ENCODE peak calls at places on chromosomes 7 and 10, in four cellular contexts. U is AG04450, F is AG10803, Z is fibroblast of pulmonary artery. N is an unnamed sample.
A peak's percentile ranks its signal among the peaks of the same experiment; 100 is the strongest.

GRCh38 chr10:28939352-28940157 is 262.2 kb downstream of the BAMBI start:
- DNase-seq in F (peak; percentile 70), U (no peak), Z (peak; percentile 98), N (peak; percentile 97)

GRCh38 chr10:44382981-44383748 is 1.7 kb downstream of the CXCL12 start:
- DNase-seq in F (no peak), U (no peak), Z (no peak), N (no peak)

GRCh38 chr7:7157177-7157886 is 25.0 kb upstream of the C1GALT1 start:
- DNase-seq in Z (peak; percentile 44), F (peak; percentile 90), U (peak; percentile 8), N (no peak)

GRCh38 chr10:69728335-69728861 is 73.3 kb upstream of the COL13A1 start:
- DNase-seq in Z (peak; percentile 72), U (no peak), F (peak; percentile 26), N (no peak)

GRCh38 chr10:73076361-73077183 is 20.1 kb downstream of the P4HA1 start:
- DNase-seq in Z (peak; percentile 89), U (peak; percentile 62), F (peak; percentile 92), N (no peak)

GRCh38 chr10:119408969-119409371 is 133.5 kb downstream of the RGS10 start:
- DNase-seq in F (no peak), Z (peak; percentile 38), U (no peak), N (no peak)

GRCh38 chr10:47326927-47327330 is 4.7 kb downstream of the GDF2 start:
- DNase-seq in F (no peak), U (no peak), Z (no peak), N (no peak)

GRCh38 chr7:108236681-108237415 is 106.7 kb upstream of the LAMB4 start:
- DNase-seq in U (no peak), Z (no peak), F (no peak), N (no peak)

GRCh38 chr10:112950714-112951348 is 784 bp downstream of the TCF7L2 start:
- DNase-seq in U (no peak), F (no peak), Z (peak; percentile 52), N (no peak)

GRCh38 chr10:31064334-31064733 is 32.7 kb upstream of the ZNF438 start:
- DNase-seq in Z (peak; percentile 57), U (peak; percentile 78), F (peak; percentile 85), N (no peak)

GRCh38 chr7:156206174-156206573 is 393.9 kb upstream of the SHH start:
- DNase-seq in F (no peak), Z (no peak), U (no peak), N (no peak)

GRCh38 chr7:40133561-40134427 is 628 bp downstream of the MPLKIP start:
- DNase-seq in U (no peak), Z (peak; percentile 23), F (peak; percentile 48), N (no peak)

GRCh38 chr10:68082815-68083395 is 7.8 kb upstream of the HERC4 start:
- DNase-seq in Z (peak; percentile 65), U (no peak), F (peak; percentile 53), N (no peak)

GRCh38 chr10:62632071-62632809 is 172.3 kb upstream of the ADO start:
- DNase-seq in Z (no peak), F (no peak), U (no peak), N (no peak)

GRCh38 chr7:47401571-47402570 is 180.0 kb downstream of the TNS3 start:
- DNase-seq in U (no peak), F (no peak), Z (no peak), N (no peak)

GRCh38 chr10:21314234-21314633 is 211.2 kb downstream of the SKIDA1 start:
- DNase-seq in Z (peak; percentile 68), F (peak; percentile 40), U (no peak), N (no peak)

GRCh38 chr7:107711301-107711700 is 32.6 kb upstream of the CBLL1 start:
- DNase-seq in Z (no peak), U (peak; percentile 29), F (peak; percentile 71), N (no peak)

GRCh38 chr7:6478186-6478585 is 30.4 kb upstream of the DAGLB start:
- DNase-seq in Z (no peak), F (no peak), U (no peak), N (no peak)

GRCh38 chr10:34181545-34182300 is 633.4 kb downstream of the PARD3 start:
- DNase-seq in U (peak; percentile 50), F (peak; percentile 76), Z (peak; percentile 62), N (no peak)

GRCh38 chr7:35908305-35909223 is 107.7 kb downstream of the SEPTIN7 start:
- DNase-seq in Z (no peak), U (no peak), F (no peak), N (no peak)

GRCh38 chr7:106775552-106775936 is 89.5 kb upstream of the PIK3CG start:
- DNase-seq in F (peak; percentile 64), Z (peak; percentile 68), U (no peak), N (no peak)

GRCh38 chr7:127252736-127253288 is at the start of gene GRM8:
- DNase-seq in U (no peak), Z (peak; percentile 44), F (peak; percentile 11), N (no peak)

GRCh38 chr10:1552881-1553595 is 184.3 kb downstream of the ADARB2 start:
- DNase-seq in U (no peak), Z (no peak), F (no peak), N (no peak)

GRCh38 chr7:4663239-4663638 is 18.9 kb upstream of the FOXK1 start:
- DNase-seq in U (no peak), F (no peak), Z (no peak), N (no peak)

GRCh38 chr10:69220041-69220451 is at the start of gene HKDC1:
- DNase-seq in F (no peak), Z (no peak), U (no peak), N (no peak)

GRCh38 chr10:70662362-70663220 is 9.7 kb upstream of the ADAMTS14 start:
- DNase-seq in F (peak; percentile 58), Z (no peak), U (peak; percentile 62), N (no peak)

GRCh38 chr10:28559661-28560060 is 26.7 kb downstream of the WAC start:
- DNase-seq in F (no peak), U (no peak), Z (no peak), N (peak; percentile 44)

GRCh38 chr7:75984130-75985008 is 10.0 kb downstream of the TMEM120A start:
- DNase-seq in F (no peak), U (no peak), Z (no peak), N (no peak)

GRCh38 chr7:101405474-101406067 is 42.9 kb downstream of the COL26A1 start:
- DNase-seq in Z (no peak), U (no peak), F (no peak), N (no peak)

GRCh38 chr10:70430489-70431445 is 10.7 kb downstream of the NODAL start:
- DNase-seq in F (peak; percentile 58), U (peak; percentile 47), Z (peak; percentile 85), N (peak; percentile 60)

GRCh38 chr7:73356176-73356575 is 28.2 kb downstream of the FKBP6 start:
- DNase-seq in Z (no peak), U (no peak), F (no peak), N (no peak)

GRCh38 chr10:8053446-8054242 is 844 bp upstream of the GATA3 start:
- DNase-seq in Z (peak; percentile 88), F (peak; percentile 65), U (peak; percentile 23), N (peak; percentile 48)

GRCh38 chr7:82343-83155 is 109.8 kb upstream of the FAM20C start:
- DNase-seq in Z (no peak), F (no peak), U (no peak), N (no peak)

GRCh38 chr10:45418859-45419672 is 45.0 kb downstream of the ALOX5 start:
- DNase-seq in U (no peak), Z (peak; percentile 72), F (peak; percentile 13), N (no peak)

GRCh38 chr10:666237-667012 is 23.0 kb downstream of the DIP2C start:
- DNase-seq in U (no peak), F (no peak), Z (no peak), N (no peak)

DNA sequence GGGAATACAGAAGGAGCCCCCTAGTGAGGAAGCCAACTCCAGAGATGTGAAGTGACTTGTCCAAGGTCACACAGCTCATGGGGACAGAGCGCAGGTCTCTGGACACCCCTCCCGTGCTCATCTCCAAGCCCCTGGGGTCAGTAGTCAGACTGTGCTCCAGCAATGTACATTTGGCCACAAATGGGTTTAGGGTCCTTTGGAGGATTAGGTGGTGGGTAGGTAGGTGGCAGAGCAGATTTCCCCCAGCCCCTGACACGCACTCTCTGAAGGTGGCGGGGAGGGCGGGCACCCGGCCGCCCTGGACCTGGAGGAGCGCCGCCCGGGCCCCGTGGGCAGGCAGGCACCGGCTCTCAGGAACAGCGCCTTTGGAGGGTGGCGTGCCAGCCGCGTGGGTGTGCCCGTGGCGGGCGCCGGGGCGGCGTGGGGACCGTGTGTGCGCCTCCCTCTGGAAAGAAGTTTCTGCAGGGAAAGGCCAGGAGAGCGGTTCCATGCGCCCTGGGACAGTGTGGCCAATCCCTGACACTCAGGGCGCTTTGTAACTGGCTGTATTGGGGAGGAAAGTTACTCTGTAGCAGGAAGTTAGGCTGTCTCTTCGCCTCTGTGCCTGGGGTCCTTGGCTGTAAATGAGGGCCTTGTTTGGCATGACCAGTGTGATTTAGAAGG is 1.0 kb downstream of the WIPF3 start:
- DNase-seq in F (peak; percentile 5), Z (no peak), U (no peak), N (no peak)
- TF ChIP-seq CTCF in F (no peak), Z (no peak), U (no peak), N (peak; percentile 15)

GRCh38 chr10:3105166-3105565 is 37.8 kb downstream of the PFKP start:
- DNase-seq in Z (no peak), F (no peak), U (no peak), N (no peak)
- H3K4me3 ChIP-seq in Z (no peak overlapping the region), F (no peak overlapping the region), U (no peak overlapping the region), N (no peak overlapping the region)

GRCh38 chr7:139603896-139604295 is 80.4 kb downstream of the CLEC2L start:
- DNase-seq in F (no peak), U (no peak), Z (no peak), N (no peak)

GRCh38 chr7:139603282-139603681 is 79.8 kb downstream of the CLEC2L start:
- DNase-seq in F (no peak), Z (no peak), U (no peak), N (no peak)

GRCh38 chr7:139600306-139600705 is 76.8 kb downstream of the CLEC2L start:
- DNase-seq in F (no peak), U (no peak), Z (no peak), N (no peak)

GRCh38 chr7:139601176-139601575 is 77.7 kb downstream of the CLEC2L start:
- DNase-seq in F (no peak), Z (no peak), U (no peak), N (no peak)

DNA sequence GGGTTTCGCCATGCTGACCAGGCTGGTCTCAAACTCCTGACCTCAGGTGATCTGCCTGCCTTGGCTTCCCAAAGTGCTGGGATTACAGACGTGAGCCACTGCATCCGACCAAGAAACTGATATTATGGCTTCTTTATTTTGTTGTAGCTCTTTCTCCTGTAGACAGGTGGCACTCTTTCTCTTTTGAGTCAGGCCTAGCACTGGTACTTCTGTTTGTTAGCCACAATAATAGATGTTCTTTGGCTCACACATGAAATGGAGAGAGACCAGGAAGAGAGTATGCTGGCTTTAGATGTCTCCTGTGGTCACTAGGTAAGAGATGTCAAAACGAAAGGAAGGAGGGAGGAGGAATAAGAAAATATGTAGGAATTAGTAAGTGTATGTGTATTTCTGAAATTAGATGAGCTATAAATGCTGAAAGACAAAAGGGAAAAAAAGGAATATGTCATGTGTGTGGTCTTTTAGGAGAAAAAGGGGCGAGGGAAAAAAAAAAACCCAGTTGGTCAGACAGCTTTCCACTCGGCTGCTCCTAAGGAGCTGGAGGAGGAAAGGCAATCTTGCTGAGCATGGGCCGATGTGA is 78.7 kb downstream of the CLEC2L start:
- DNase-seq in F (peak; percentile 46), U (no peak), Z (peak; percentile 64), N (peak; percentile 6)
- TF ChIP-seq CTCF in F (peak; percentile 64), U (peak; percentile 60), Z (peak; percentile 61), N (peak; percentile 69)

GRCh38 chr7:77479536-77480088 is 57.5 kb upstream of the PTPN12 start:
- DNase-seq in U (no peak), F (peak; percentile 42), Z (peak; percentile 31), N (no peak)
- H3K4me3 ChIP-seq in U (no peak overlapping the region), F (no peak overlapping the region), Z (no peak overlapping the region), N (no peak overlapping the region)

GRCh38 chr10:18793951-18794350 is 134.7 kb downstream of the ARL5B start:
- DNase-seq in U (peak; percentile 8), F (peak; percentile 11), Z (peak; percentile 29), N (no peak)
- TF ChIP-seq CTCF in U (peak; percentile 73), F (peak; percentile 47), Z (peak; percentile 31), N (peak; percentile 67)